ENCODE peak calls at places on chromosomes 13 and 19, in six cellular contexts. Q is choroid plexus epithelial cell, O is psoas muscle, M is mesothelial cell of epicardium, K is T-cell, D is fibroblast of lung. T is an unnamed sample.

GRCh38 chr19:30710721-30711120 is 338.5 kb downstream of the ZNF536 start:
- DNase-seq in K (no peak), O (no peak), M (no peak), D (no peak), Q (no peak), T (no peak)

GRCh38 chr19:18271433-18271841 is 2.8 kb downstream of the IQCN start:
- DNase-seq in M (no peak), D (no peak), Q (no peak), K (no peak), O (no peak), T (no peak)

GRCh38 chr19:14632286-14632685 is 42.4 kb downstream of the ADGRE3 start:
- DNase-seq in K (no peak), D (no peak), O (no peak), M (no peak), Q (peak; percentile 40), T (peak; percentile 49)

GRCh38 chr19:16368385-16369305 is 44.0 kb downstream of the KLF2 start:
- DNase-seq in Q (no peak), O (no peak), K (peak; percentile 84), D (no peak), M (no peak), T (no peak)

GRCh38 chr13:90839061-90839460 is 508.4 kb upstream of the MIR17HG start:
- DNase-seq in O (no peak), D (no peak), Q (no peak), M (no peak), K (no peak), T (no peak)

GRCh38 chr19:18414504-18415176 is 4.6 kb upstream of the SSBP4 start:
- DNase-seq in M (no peak), Q (peak; percentile 48), D (no peak), K (no peak), O (no peak), T (peak; percentile 45)

GRCh38 chr13:36728006-36728405 is 54.2 kb downstream of the SERTM1 start:
- DNase-seq in O (no peak), D (no peak), M (no peak), K (no peak), Q (no peak), T (no peak)

GRCh38 chr19:5191091-5191490 is 149.5 kb downstream of the PTPRS start:
- DNase-seq in Q (no peak), M (no peak), O (no peak), D (peak; percentile 59), K (no peak), T (no peak)

GRCh38 chr13:113653264-113654174 is 4.5 kb downstream of the ATP4B start:
- DNase-seq in M (peak; percentile 16), K (no peak), Q (peak; percentile 15), D (no peak), O (no peak), T (no peak)

GRCh38 chr13:32790731-32791130 is 204.5 kb downstream of the PDS5B start:
- DNase-seq in M (no peak), D (no peak), Q (peak; percentile 20), K (no peak), O (no peak), T (no peak)

GRCh38 chr19:44752123-44752815 is 3.8 kb downstream of the BCL3 start:
- DNase-seq in D (no peak), K (no peak), O (no peak), Q (no peak), M (no peak), T (no peak)

GRCh38 chr13:73142091-73142490 is 83.3 kb downstream of the KLF5 start:
- DNase-seq in K (no peak), Q (no peak), D (peak; percentile 14), M (no peak), O (no peak), T (peak; percentile 25)

GRCh38 chr13:61151062-61151461 is 264.6 kb downstream of the PCDH20 start:
- DNase-seq in Q (no peak), O (no peak), K (no peak), D (no peak), M (no peak), T (no peak)

GRCh38 chr19:41352609-41353465 is 885 bp downstream of the TGFB1 start:
- DNase-seq in Q (peak; percentile 41), O (peak; percentile 55), M (peak; percentile 27), D (peak; percentile 44), K (peak; percentile 80), T (peak; percentile 57)

GRCh38 chr13:93248627-93249047 is 22.0 kb downstream of the GPC6 start:
- DNase-seq in O (no peak), D (peak; percentile 79), Q (peak; percentile 83), M (no peak), K (no peak), T (peak; percentile 76)

GRCh38 chr19:48393559-48394330 is at the start of gene GRIN2D:
- DNase-seq in D (peak; percentile 47), K (peak; percentile 25), Q (peak; percentile 51), O (no peak), M (no peak), T (peak; percentile 53)

GRCh38 chr13:29525757-29526156 is 69.7 kb downstream of the SLC7A1 start:
- DNase-seq in D (no peak), O (no peak), K (no peak), Q (no peak), M (no peak), T (no peak)

GRCh38 chr19:13208964-13209796 is 59.0 kb downstream of the IER2 start:
- DNase-seq in O (no peak), K (no peak), Q (no peak), D (no peak), M (no peak), T (no peak)

GRCh38 chr19:49119411-49120324 is at the start of gene PPFIA3:
- DNase-seq in K (peak; percentile 18), Q (peak; percentile 69), O (peak; percentile 72), M (no peak), D (peak; percentile 60), T (peak; percentile 59)

GRCh38 chr19:49871349-49871985 is 4.1 kb upstream of the PNKP start:
- DNase-seq in O (peak; percentile 15), Q (no peak), D (no peak), K (no peak), M (no peak), T (no peak)

GRCh38 chr19:58498316-58499020 is 13.3 kb downstream of the SLC27A5 start:
- DNase-seq in M (no peak), O (no peak), D (no peak), Q (no peak), K (no peak), T (no peak)

GRCh38 chr13:65532231-65532630 is 1697.9 kb downstream of the PCDH9 start:
- DNase-seq in O (no peak), D (no peak), K (no peak), M (no peak), Q (no peak), T (no peak)

GRCh38 chr13:99197257-99197651 is 3.4 kb upstream of the UBAC2 start:
- DNase-seq in K (no peak), Q (no peak), M (no peak), D (no peak), O (no peak), T (no peak)

GRCh38 chr13:93262729-93263128 is 36.1 kb downstream of the GPC6 start:
- DNase-seq in O (no peak), D (peak; percentile 90), K (no peak), M (no peak), Q (peak; percentile 42), T (peak; percentile 56)

GRCh38 chr19:11451327-11451941 is 16.0 kb downstream of the PRKCSH start:
- DNase-seq in D (no peak), K (no peak), Q (no peak), O (no peak), M (no peak), T (no peak)

GRCh38 chr13:114131581-114132418 is 623 bp downstream of the RASA3 start:
- DNase-seq in Q (peak; percentile 50), M (no peak), K (peak; percentile 47), O (no peak), D (peak; percentile 59), T (peak; percentile 46)

GRCh38 chr19:36152061-36152885 is at the start of gene COX7A1:
- DNase-seq in K (no peak), Q (peak; percentile 65), M (no peak), O (peak; percentile 86), D (no peak), T (peak; percentile 70)

GRCh38 chr13:78299832-78300623 is 303.3 kb downstream of the POU4F1 start:
- DNase-seq in M (no peak), Q (no peak), D (no peak), K (no peak), O (no peak), T (no peak)

GRCh38 chr19:13109361-13110098 is 6.9 kb upstream of the LYL1 start:
- DNase-seq in O (no peak), K (no peak), M (no peak), Q (no peak), D (no peak), T (no peak)

GRCh38 chr19:2627855-2628254 is 74.6 kb downstream of the GNG7 start:
- DNase-seq in K (no peak), Q (no peak), M (no peak), O (no peak), D (peak; percentile 67), T (no peak)

GRCh38 chr19:40221858-40222619 is 3.9 kb upstream of the TTC9B start:
- DNase-seq in K (peak; percentile 64), D (peak; percentile 83), M (no peak), Q (peak; percentile 97), O (peak; percentile 79), T (peak; percentile 93)

GRCh38 chr13:112994084-112994780 is 25.2 kb downstream of the MCF2L start:
- DNase-seq in M (no peak), O (no peak), K (no peak), Q (no peak), D (no peak), T (no peak)

GRCh38 chr13:31322025-31322424 is 122.2 kb downstream of the B3GLCT start:
- DNase-seq in K (no peak), M (no peak), D (no peak), Q (peak; percentile 90), O (peak; percentile 53), T (peak; percentile 92)

GRCh38 chr19:11931513-11931912 is 6.6 kb downstream of the ZNF700 start:
- DNase-seq in O (no peak), Q (no peak), M (no peak), D (no peak), K (no peak), T (no peak)

GRCh38 chr19:42042455-42043170 is 27.4 kb downstream of the GRIK5 start:
- DNase-seq in Q (no peak), M (no peak), O (no peak), D (no peak), K (no peak), T (no peak)

GRCh38 chr13:32234914-32235313 is 80.2 kb downstream of the ZAR1L start:
- DNase-seq in D (no peak), Q (no peak), M (no peak), K (peak; percentile 1), O (no peak), T (no peak)

GRCh38 chr19:2852598-2852997 is 11.3 kb downstream of the ZNF555 start:
- DNase-seq in D (no peak), O (no peak), M (no peak), Q (no peak), K (no peak), T (no peak)

GRCh38 chr13:112839347-112840105 is 129.5 kb upstream of the MCF2L start:
- DNase-seq in M (no peak), O (no peak), K (no peak), Q (peak; percentile 60), D (peak; percentile 46), T (peak; percentile 47)

GRCh38 chr13:110245421-110245899 is 61.5 kb downstream of the COL4A1 start:
- DNase-seq in M (no peak), D (peak; percentile 72), K (no peak), Q (no peak), O (no peak), T (peak; percentile 59)